ENCODE peak calls at places on chromosome 9, in four cellular contexts. Z is GM12878, Q is K562, K is H1. O is an unnamed sample.

GRCh38 chr9:4298255-4299005 is 1.4 kb downstream of the GLIS3 start:
- DNase-seq in Z (no peak), Q (no peak), K (peak; percentile 72), O (peak; percentile 27)

GRCh38 chr9:5893591-5894236 is 3.0 kb downstream of the MLANA start:
- DNase-seq in Z (no peak), Q (no peak), K (no peak), O (no peak)

GRCh38 chr9:95065224-95065623 is 252.3 kb downstream of the FANCC start:
- DNase-seq in Z (no peak), Q (no peak), K (no peak), O (no peak)

GRCh38 chr9:69188975-69189374 is 14.9 kb downstream of the TJP2 start:
- DNase-seq in Z (no peak), Q (peak; percentile 77), K (no peak), O (no peak)

GRCh38 chr9:98147582-98147981 is 28.6 kb upstream of the TRIM14 start:
- DNase-seq in Z (no peak), Q (no peak), K (no peak), O (peak; percentile 13)

GRCh38 chr9:13603916-13604315 is 324.4 kb upstream of the MPDZ start:
- DNase-seq in Z (no peak), Q (no peak), K (no peak), O (no peak)

GRCh38 chr9:70411930-70412677 is 2.4 kb downstream of the KLF9 start:
- DNase-seq in Z (peak; percentile 51), Q (peak; percentile 89), K (peak; percentile 52), O (peak; percentile 71)

GRCh38 chr9:98302938-98303337 is 47.5 kb upstream of the TBC1D2 start:
- DNase-seq in Z (no peak), Q (no peak), K (no peak), O (no peak)

GRCh38 chr9:91162784-91163440 is 198.8 kb downstream of the AUH start:
- DNase-seq in Z (peak; percentile 21), Q (peak; percentile 76), K (no peak), O (no peak)

GRCh38 chr9:72981433-72981832 is 28.6 kb upstream of the ALDH1A1 start:
- DNase-seq in Z (no peak), Q (no peak), K (no peak), O (no peak)

GRCh38 chr9:25975667-25976066 is 297.4 kb upstream of the TUSC1 start:
- DNase-seq in Z (no peak), Q (no peak), K (no peak), O (no peak)

GRCh38 chr9:122102156-122102555 is 9.0 kb upstream of the TTLL11 start:
- DNase-seq in Z (no peak), Q (no peak), K (no peak), O (no peak)

GRCh38 chr9:20315672-20316071 is 306.6 kb downstream of the MLLT3 start:
- DNase-seq in Z (no peak), Q (no peak), K (no peak), O (peak; percentile 91)

GRCh38 chr9:131697908-131698714 is 41.8 kb downstream of the RAPGEF1 start:
- DNase-seq in Z (no peak), Q (peak; percentile 43), K (no peak), O (no peak)

GRCh38 chr9:77977210-77977611 is 54.4 kb downstream of the GNAQ start:
- DNase-seq in Z (no peak), Q (peak; percentile 73), K (no peak), O (peak; percentile 73)

GRCh38 chr9:97703437-97704326 is 6.5 kb upstream of the XPA start:
- DNase-seq in Z (peak; percentile 51), Q (peak; percentile 51), K (no peak), O (peak; percentile 80)

GRCh38 chr9:123349691-123350480 is 6.1 kb upstream of the CRB2 start:
- DNase-seq in Z (no peak), Q (peak; percentile 85), K (peak; percentile 91), O (peak; percentile 43)

GRCh38 chr9:97575673-97576048 is 57.5 kb downstream of the TSTD2 start:
- DNase-seq in Z (no peak), Q (no peak), K (peak; percentile 11), O (no peak)

GRCh38 chr9:125990186-125990792 is 243.1 kb downstream of the PBX3 start:
- DNase-seq in Z (no peak), Q (no peak), K (no peak), O (no peak)

GRCh38 chr9:136482046-136482792 is 621 bp downstream of the SEC16A start:
- DNase-seq in Z (no peak), Q (peak; percentile 45), K (no peak), O (peak; percentile 37)

GRCh38 chr9:84397822-84398221 is 57.3 kb upstream of the SLC28A3 start:
- DNase-seq in Z (no peak), Q (peak; percentile 3), K (no peak), O (peak; percentile 62)

GRCh38 chr9:137316012-137316981 is 14.2 kb upstream of the NRARP start:
- DNase-seq in Z (no peak), Q (peak; percentile 86), K (peak; percentile 79), O (no peak)

GRCh38 chr9:119284118-119284517 is 85.1 kb downstream of the BRINP1 start:
- DNase-seq in Z (no peak), Q (no peak), K (no peak), O (no peak)

GRCh38 chr9:16551692-16552091 is 318.8 kb downstream of the BNC2 start:
- DNase-seq in Z (no peak), Q (no peak), K (no peak), O (no peak)

GRCh38 chr9:27844797-27845196 is 271.5 kb upstream of the C9orf72 start:
- DNase-seq in Z (no peak), Q (no peak), K (no peak), O (no peak)

GRCh38 chr9:95382433-95382832 is 64.9 kb upstream of the FANCC start:
- DNase-seq in Z (no peak), Q (no peak), K (peak; percentile 24), O (no peak)

GRCh38 chr9:76912631-76913275 is 6.8 kb upstream of the PRUNE2 start:
- DNase-seq in Z (no peak), Q (peak; percentile 2), K (no peak), O (peak; percentile 7)

GRCh38 chr9:130681769-130682489 is 11.7 kb upstream of the EXOSC2 start:
- DNase-seq in Z (no peak), Q (peak; percentile 43), K (peak; percentile 77), O (no peak)

GRCh38 chr9:33320568-33321261 is 30.4 kb downstream of the NFX1 start:
- DNase-seq in Z (no peak), Q (no peak), K (no peak), O (peak; percentile 98)

DNA sequence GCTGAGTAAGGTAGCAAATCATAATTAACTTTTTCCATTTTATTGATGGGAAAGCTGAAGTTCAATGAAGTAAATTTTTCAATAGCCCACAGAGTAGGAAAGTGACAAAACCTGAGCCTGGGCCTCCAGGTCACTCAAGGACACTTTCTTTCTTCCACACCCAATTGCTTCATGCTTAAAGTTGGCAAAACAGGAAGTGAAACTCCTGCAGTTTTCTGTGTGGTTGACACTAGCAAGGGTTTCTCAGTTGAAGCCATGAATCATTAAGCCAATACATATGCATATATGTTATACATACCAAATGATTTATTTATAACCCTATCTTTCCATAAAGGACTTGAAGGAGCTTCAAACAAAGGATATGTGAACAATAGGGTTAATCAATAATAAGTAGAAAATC is 13.9 kb downstream of the TLR4 start:
- DNase-seq in Z (peak; percentile 58), Q (no peak), K (no peak), O (no peak)
- TF ChIP-seq CHD1 in Z (no peak), Q (no peak), K (no peak), O (no peak)

DNA sequence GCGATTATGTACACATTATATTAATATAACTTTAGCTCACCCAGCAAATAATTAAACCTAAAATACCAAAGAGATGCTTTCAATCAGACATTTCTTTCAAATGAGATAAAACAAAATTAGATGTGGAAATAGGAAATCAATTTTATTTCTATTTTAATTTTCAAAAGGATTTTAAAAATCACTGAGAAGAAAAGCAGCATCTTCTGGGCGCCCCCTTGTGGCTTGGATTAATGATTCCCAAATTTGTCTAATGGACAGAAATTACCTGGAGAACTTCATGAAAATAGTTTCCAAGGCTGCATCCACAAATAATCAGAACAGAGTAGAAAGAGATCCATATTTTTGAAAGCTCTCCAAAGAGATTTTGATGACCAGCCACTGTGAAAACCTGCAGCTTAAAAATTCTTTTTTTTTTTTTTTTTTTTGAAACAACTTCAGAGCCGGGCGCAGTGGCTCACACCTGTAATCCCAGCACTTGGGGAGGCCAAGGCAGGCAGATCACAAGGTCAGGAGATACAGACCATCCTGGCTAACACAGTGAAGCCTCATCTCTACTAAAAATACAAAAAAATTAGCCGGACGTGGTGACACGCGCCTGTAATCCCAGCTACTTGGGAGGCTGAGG is 50.9 kb upstream of the CEMIP2 start:
- DNase-seq in Z (no peak), Q (peak; percentile 45), K (no peak), O (peak; percentile 39)
- TF ChIP-seq CHD1 in Z (no peak), Q (no peak), K (no peak), O (no peak)

GRCh38 chr9:113632776-113633590 is 169.5 kb downstream of the RGS3 start:
- DNase-seq in Z (no peak), Q (peak; percentile 25), K (no peak), O (peak; percentile 78)
- TF ChIP-seq CHD1 in Z (no peak), Q (no peak), K (no peak), O (no peak)

GRCh38 chr9:93434056-93434455 is 17.4 kb upstream of the FAM120A start:
- DNase-seq in Z (no peak), Q (no peak), K (no peak), O (no peak)
- TF ChIP-seq CHD1 in Z (no peak), Q (no peak), K (no peak), O (no peak)

DNA sequence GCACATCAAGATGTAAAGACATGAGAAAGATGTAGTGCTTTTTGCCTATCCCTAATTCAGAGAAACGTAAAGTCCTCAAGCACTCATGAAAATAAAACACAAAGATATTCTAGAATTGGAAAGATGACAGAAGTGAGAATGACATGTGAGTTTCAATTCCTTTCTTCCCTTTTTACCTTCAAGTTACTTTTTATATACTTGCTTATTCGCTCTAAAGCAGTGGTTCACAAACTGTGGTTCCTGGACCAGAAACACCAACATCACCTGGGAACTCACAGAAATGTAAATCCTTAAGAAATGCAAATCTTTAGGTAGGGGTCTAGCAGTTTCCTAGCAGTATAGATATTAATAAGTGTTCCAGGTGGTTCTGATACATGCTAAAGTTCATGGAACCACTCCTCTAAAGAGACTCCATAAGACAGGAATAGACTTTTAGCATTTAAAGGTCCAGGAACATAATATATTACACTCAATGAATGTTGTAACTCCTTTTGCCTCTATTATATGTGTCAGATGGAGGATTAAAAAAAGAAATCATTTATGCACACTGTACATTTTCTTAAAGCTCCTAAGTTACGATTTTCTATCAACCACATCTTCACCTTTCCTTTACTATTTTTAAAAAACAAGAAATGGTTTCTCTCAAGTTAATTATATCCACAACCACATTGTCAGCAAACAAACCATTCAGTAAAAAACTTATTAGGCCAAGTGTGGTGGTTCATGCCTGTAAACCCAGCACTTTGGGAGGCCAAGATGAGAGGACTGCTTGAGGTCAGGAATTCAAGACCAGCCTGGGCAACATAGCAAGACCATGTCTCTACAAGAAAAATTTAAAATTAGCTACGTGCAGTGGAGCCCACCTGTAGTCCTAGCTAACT is 39.9 kb downstream of the ERP44 start:
- DNase-seq in Z (peak; percentile 78), Q (no peak), K (no peak), O (no peak)
- TF ChIP-seq CHD1 in Z (no peak), Q (no peak), K (no peak), O (no peak)

DNA sequence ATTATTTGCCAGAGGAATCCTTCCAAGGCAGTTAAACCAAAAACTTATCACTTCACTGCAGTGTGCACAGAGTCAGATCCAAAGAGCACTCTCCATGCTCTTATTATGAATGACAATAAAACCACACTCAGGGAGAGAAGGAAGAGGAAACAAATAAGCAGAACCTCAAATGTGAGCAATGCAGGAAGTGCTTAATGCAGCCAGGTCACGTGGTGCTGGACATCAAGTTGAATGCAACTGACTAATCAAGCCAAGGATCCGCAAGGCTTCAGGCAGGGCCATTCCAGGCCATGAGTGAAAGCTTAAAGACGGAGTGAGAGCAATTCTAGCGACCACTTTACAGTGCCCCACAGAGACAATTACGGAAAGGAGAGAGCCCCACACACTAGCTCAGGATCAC is 230.4 kb upstream of the PUM3 start:
- DNase-seq in Z (no peak), Q (no peak), K (no peak), O (no peak)
- TF ChIP-seq CHD1 in Z (no peak), Q (no peak), K (no peak), O (no peak)

O was measured in IMR-90.